ENCODE peak calls at places on chromosomes 12 and 14, in ten cellular contexts. V is lower lobe of right lung; P is cortex of kidney; D is HEK293T; M is naive B cell; E is A549; Z is effector memory CD8-positive, alpha-beta T cell; X is EH; Y is progenitor cell of endocrine pancreas; O is endothelial cell. J is an unnamed sample.

GRCh38 chr12:101919447-101919846 is 42.1 kb downstream of the DRAM1 start:
- DNase-seq in Y (no peak), O (no peak), D (no peak), X (no peak), Z (no peak), E (no peak), M (no peak), P (no peak), V (no peak), J (no peak)

GRCh38 chr14:100159865-100160533 is 554 bp upstream of the DEGS2 start:
- DNase-seq in M (no peak), X (no peak), Y (no peak), O (no peak), Z (no peak), E (no peak), D (no peak), V (no peak), P (no peak), J (peak)

GRCh38 chr12:46459111-46459510 is 86.5 kb upstream of the SLC38A2 start:
- DNase-seq in E (no peak), X (peak), Y (no peak), P (no peak), V (no peak), Z (no peak), M (no peak), O (no peak), D (no peak), J (no peak)

GRCh38 chr12:124406043-124406442 is 111.2 kb downstream of the RFLNA start:
- DNase-seq in Z (no peak), O (no peak), M (no peak), D (no peak), X (no peak), V (no peak), P (no peak), E (no peak), Y (no peak), J (no peak)

GRCh38 chr14:92582706-92583452 is 69.3 kb downstream of the RIN3 start:
- DNase-seq in O (no peak), Y (no peak), M (no peak), Z (peak), X (no peak), D (no peak), V (no peak), E (no peak), P (no peak), J (no peak)

GRCh38 chr12:112375105-112375504 is 7.1 kb downstream of the HECTD4 start:
- DNase-seq in X (no peak), P (no peak), E (peak), Y (no peak), M (no peak), Z (no peak), V (no peak), D (no peak), O (no peak), J (no peak)

GRCh38 chr12:22250762-22251161 is 83.7 kb downstream of the ST8SIA1 start:
- DNase-seq in Y (no peak), D (no peak), O (no peak), M (no peak), X (no peak), E (no peak), P (no peak), Z (no peak), V (no peak), J (no peak)

GRCh38 chr12:108117163-108117849 is 11.8 kb upstream of the WSCD2 start:
- DNase-seq in D (no peak), V (no peak), P (no peak), E (peak), Y (no peak), Z (no peak), X (no peak), M (no peak), O (no peak), J (no peak)

GRCh38 chr14:71533396-71533795 is 398.8 kb upstream of the RGS6 start:
- DNase-seq in P (no peak), X (peak), Z (no peak), D (no peak), Y (no peak), M (no peak), E (no peak), O (no peak), V (no peak), J (no peak)

GRCh38 chr14:57502581-57503254 is 9.1 kb upstream of the CCDC198 start:
- DNase-seq in E (no peak), O (no peak), M (no peak), X (peak), Y (no peak), Z (no peak), P (no peak), V (no peak), D (no peak), J (peak)

GRCh38 chr12:68912916-68913315 is 20.1 kb downstream of the CPM start:
- DNase-seq in D (no peak), Y (no peak), X (no peak), Z (no peak), O (no peak), P (no peak), M (no peak), E (peak), V (no peak), J (no peak)

GRCh38 chr14:75769047-75769685 is 108.1 kb downstream of the TTLL5 start:
- DNase-seq in V (no peak), M (no peak), Y (no peak), Z (no peak), D (no peak), E (no peak), X (no peak), P (no peak), O (no peak), J (no peak)

J was measured in NCI-H2227 treated with DMSO at 0.1 percent for 48 hours.